ENCODE peak calls at places on chromosomes 11 and 22, in seven cellular contexts. Y is GM12878, Q is OCI-LY7, T is fibroblast of pulmonary artery, P is SK-N-SH, M is epithelial cell of esophagus, S is nephron progenitor cell. N is an unnamed sample.

GRCh38 chr11:121281609-121282164 is 10.9 kb upstream of the SC5D start:
- DNase-seq in S (no peak), Q (no peak), P (no peak), M (no peak), Y (no peak), T (no peak), N (no peak)

GRCh38 chr11:129960216-129961214 is 42.1 kb downstream of the PRDM10 start:
- DNase-seq in S (no peak), P (no peak), T (peak; percentile 78), Y (peak; percentile 34), Q (peak; percentile 47), M (peak; percentile 75), N (peak; percentile 59)

GRCh38 chr11:129445226-129445625 is 69.6 kb downstream of the BARX2 start:
- DNase-seq in S (no peak), Y (no peak), M (no peak), P (no peak), Q (no peak), T (no peak), N (no peak)

GRCh38 chr11:5521540-5521939 is 5.0 kb upstream of the UBQLNL start:
- DNase-seq in M (no peak), Q (no peak), Y (no peak), P (no peak), T (no peak), S (no peak), N (no peak)

GRCh38 chr22:32073823-32074380 is 30.8 kb downstream of the SLC5A1 start:
- DNase-seq in S (no peak), T (no peak), Q (no peak), P (no peak), Y (no peak), M (no peak), N (no peak)

GRCh38 chr11:72927380-72927779 is 113.2 kb downstream of the ATG16L2 start:
- DNase-seq in S (no peak), Q (no peak), P (no peak), Y (no peak), M (no peak), T (no peak), N (no peak)

GRCh38 chr11:18254781-18255361 is 6.4 kb upstream of the SAA2 start:
- DNase-seq in S (no peak), Y (no peak), P (no peak), Q (no peak), M (no peak), T (no peak), N (no peak)

GRCh38 chr22:27238935-27239510 is 562.5 kb downstream of the MN1 start:
- DNase-seq in Q (no peak), M (peak; percentile 95), Y (no peak), S (peak; percentile 48), P (peak; percentile 87), T (peak; percentile 99), N (no peak)

GRCh38 chr11:12767022-12767421 is 92.8 kb downstream of the TEAD1 start:
- DNase-seq in P (no peak), S (no peak), T (no peak), Q (no peak), M (no peak), Y (no peak), N (no peak)

GRCh38 chr11:70826950-70827349 is 425.4 kb downstream of the SHANK2 start:
- DNase-seq in P (peak; percentile 67), Q (no peak), T (no peak), Y (no peak), M (no peak), S (no peak), N (no peak)

GRCh38 chr11:9660886-9661285 is 3.0 kb upstream of the SWAP70 start:
- DNase-seq in Y (no peak), S (no peak), T (no peak), P (no peak), M (peak; percentile 82), Q (no peak), N (no peak)

GRCh38 chr11:69775163-69775755 is at the start of gene FGF4:
- DNase-seq in T (no peak), S (peak; percentile 50), P (peak; percentile 38), M (no peak), Q (no peak), Y (no peak), N (no peak)

GRCh38 chr11:48384670-48385069 is 18.4 kb upstream of the OR4C5 start:
- DNase-seq in Q (peak; percentile 3), T (no peak), P (no peak), M (no peak), S (no peak), Y (no peak), N (no peak)

GRCh38 chr11:4134844-4135243 is 40.2 kb downstream of the RRM1 start:
- DNase-seq in M (peak; percentile 55), T (peak; percentile 39), Y (no peak), P (no peak), Q (no peak), S (no peak), N (no peak)

GRCh38 chr22:43000441-43001175 is 14.3 kb downstream of the PACSIN2 start:
- DNase-seq in P (no peak), T (peak; percentile 35), Q (no peak), M (peak; percentile 50), Y (no peak), S (no peak), N (peak; percentile 54)

GRCh38 chr22:41957941-41958556 is 6.1 kb downstream of the SMIM45 start:
- DNase-seq in S (no peak), P (no peak), T (no peak), M (no peak), Y (no peak), Q (no peak), N (no peak)

GRCh38 chr22:23533771-23534191 is 46.3 kb downstream of the IGLL1 start:
- DNase-seq in S (no peak), T (peak; percentile 48), M (no peak), Q (no peak), Y (no peak), P (no peak), N (no peak)

GRCh38 chr22:50112151-50113118 is 22.6 kb downstream of the MOV10L1 start:
- DNase-seq in Q (no peak), T (peak; percentile 92), M (peak; percentile 44), P (no peak), Y (no peak), S (no peak), N (peak; percentile 39)

GRCh38 chr11:24524156-24524555 is 27.3 kb downstream of the LUZP2 start:
- DNase-seq in Q (no peak), S (no peak), Y (no peak), T (no peak), M (no peak), P (no peak), N (no peak)

GRCh38 chr11:130085671-130086070 is 16.0 kb downstream of the APLP2 start:
- DNase-seq in Q (no peak), S (no peak), P (no peak), M (no peak), T (no peak), Y (no peak), N (no peak)

GRCh38 chr22:40504285-40505249 is 132.0 kb downstream of the MRTFA start:
- DNase-seq in Y (no peak), M (no peak), S (no peak), T (no peak), P (no peak), Q (no peak), N (peak; percentile 46)

GRCh38 chr22:27885977-27886842 is 32.8 kb downstream of the PITPNB start:
- DNase-seq in P (peak; percentile 52), M (peak; percentile 72), Q (peak; percentile 62), T (peak; percentile 72), S (peak; percentile 55), Y (no peak), N (peak; percentile 60)

GRCh38 chr11:84642500-84642899 is 984.6 kb downstream of the DLG2 start:
- DNase-seq in T (no peak), Q (no peak), Y (no peak), M (no peak), S (no peak), P (no peak), N (no peak)
- TF ChIP-seq CTCF in T (no peak), Q (no peak), Y (no peak), M (no peak), S (no peak), P (no peak), N (no peak)

GRCh38 chr11:93229876-93230275 is 32.1 kb upstream of the SLC36A4 start:
- DNase-seq in Y (no peak), T (no peak), S (no peak), P (no peak), Q (no peak), M (no peak), N (no peak)

GRCh38 chr11:93220078-93220477 is 22.3 kb upstream of the SLC36A4 start:
- DNase-seq in S (no peak), T (no peak), Y (no peak), Q (no peak), P (no peak), M (peak; percentile 9), N (no peak)

GRCh38 chr11:93221539-93221938 is 23.7 kb upstream of the SLC36A4 start:
- DNase-seq in Q (no peak), S (no peak), M (no peak), P (no peak), T (no peak), Y (no peak), N (no peak)

DNA sequence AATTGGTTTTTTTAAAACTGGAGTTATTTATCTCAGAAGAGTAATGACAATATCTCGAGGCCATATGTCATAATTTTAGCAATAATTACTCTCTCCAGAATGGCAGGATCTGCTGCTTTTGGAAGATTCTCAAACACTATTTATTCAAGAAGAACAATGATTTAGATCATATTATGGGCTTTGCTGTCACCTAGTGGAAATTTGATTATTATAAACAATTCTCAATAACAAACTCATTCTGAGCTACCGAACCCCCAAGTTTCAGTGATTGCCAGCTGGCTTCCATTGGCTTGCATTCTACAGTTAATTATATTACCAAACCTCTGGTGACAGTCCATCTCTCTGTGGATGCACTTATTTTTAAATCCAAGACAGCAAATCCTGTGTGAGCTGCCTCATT is 27.9 kb upstream of the SLC36A4 start:
- DNase-seq in M (peak; percentile 34), S (no peak), Q (peak; percentile 28), Y (no peak), T (peak; percentile 48), P (peak; percentile 46), N (peak; percentile 25)
- TF ChIP-seq CTCF in M (peak; percentile 17), S (no peak), Q (peak; percentile 70), Y (peak; percentile 23), T (peak; percentile 22), P (peak; percentile 59), N (no peak)

GRCh38 chr22:37190262-37190780 is 2.3 kb upstream of the C1QTNF6 start:
- DNase-seq in T (no peak), P (no peak), M (no peak), S (no peak), Y (no peak), Q (no peak), N (no peak)

GRCh38 chr22:37194750-37195149 is 6.7 kb upstream of the C1QTNF6 start:
- DNase-seq in S (no peak), P (no peak), Y (no peak), M (no peak), Q (no peak), T (no peak), N (no peak)

GRCh38 chr22:37193629-37194191 is 5.7 kb upstream of the C1QTNF6 start:
- DNase-seq in M (no peak), Y (no peak), S (peak; percentile 51), P (no peak), Q (no peak), T (peak; percentile 67), N (peak; percentile 62)

GRCh38 chr22:37192232-37192631 is 4.2 kb upstream of the C1QTNF6 start:
- DNase-seq in M (no peak), T (no peak), P (no peak), S (no peak), Q (no peak), Y (no peak), N (no peak)

GRCh38 chr22:37192741-37193140 is 4.7 kb upstream of the C1QTNF6 start:
- DNase-seq in P (no peak), T (no peak), M (no peak), Q (no peak), Y (no peak), S (no peak), N (no peak)
- TF ChIP-seq CTCF in P (no peak), T (no peak), M (no peak), Q (no peak), Y (no peak), S (no peak), N (no peak)

GRCh38 chr11:118263694-118264567 is at the start of gene MPZL2:
- DNase-seq in M (peak; percentile 98), Y (no peak), Q (no peak), S (peak; percentile 14), T (no peak), P (no peak), N (no peak)
- TF ChIP-seq CTCF in M (peak; percentile 41), Y (no peak), Q (peak; percentile 12), S (no peak), T (no peak), P (no peak), N (no peak)

N was measured in GM13976.